ENCODE peak calls at places on chromosomes 12 and 14, in four cellular contexts. T, H, U and E are unnamed samples.

GRCh38 chr12:123941485-123942276 is 30.9 kb downstream of the CCDC92 start:
- DNase-seq in T (no peak), U (no peak), H (no peak), E (no peak)

GRCh38 chr12:124588689-124589318 is 21.4 kb upstream of the NCOR2 start:
- DNase-seq in H (no peak), U (no peak), T (no peak), E (no peak)

GRCh38 chr12:67483871-67484554 is 164.5 kb upstream of the DYRK2 start:
- DNase-seq in T (no peak), H (no peak), U (no peak), E (no peak)

GRCh38 chr14:77243853-77244252 is 27.2 kb downstream of the NGB start:
- DNase-seq in H (no peak), U (no peak), T (no peak), E (no peak)

GRCh38 chr14:57748279-57748678 is 117.6 kb downstream of the SLC35F4 start:
- DNase-seq in U (no peak), T (no peak), H (no peak), E (no peak)

GRCh38 chr12:13454991-13455696 is 258.6 kb downstream of the EMP1 start:
- DNase-seq in U (no peak), H (no peak), T (no peak), E (no peak)

GRCh38 chr12:11797317-11797913 is 147.9 kb downstream of the ETV6 start:
- DNase-seq in H (peak; percentile 76), U (no peak), T (no peak), E (peak; percentile 25)

GRCh38 chr14:93792391-93792790 is 4.1 kb upstream of the PRIMA1 start:
- DNase-seq in U (no peak), H (no peak), T (no peak), E (no peak)

GRCh38 chr12:98595152-98595988 is 1.9 kb downstream of the SLC25A3 start:
- DNase-seq in H (no peak), T (no peak), U (no peak), E (no peak)

GRCh38 chr12:94801736-94802135 is 151.4 kb upstream of the TMCC3 start:
- DNase-seq in H (no peak), U (no peak), T (no peak), E (no peak)

GRCh38 chr12:55716582-55717396 is 943 bp downstream of the BLOC1S1 start:
- DNase-seq in H (no peak), T (no peak), U (no peak), E (no peak)

GRCh38 chr12:14454098-14454907 is 88.8 kb downstream of the ATF7IP start:
- DNase-seq in H (no peak), T (peak; percentile 92), U (no peak), E (no peak)

GRCh38 chr12:84506317-84506716 is 406.3 kb downstream of the SLC6A15 start:
- DNase-seq in T (no peak), U (peak; percentile 20), H (no peak), E (no peak)

GRCh38 chr14:50025776-50026175 is 90.6 kb downstream of the VCPKMT start:
- DNase-seq in T (no peak), U (no peak), H (no peak), E (no peak)

GRCh38 chr12:29238822-29239291 is 89.8 kb downstream of the FAR2 start:
- DNase-seq in H (no peak), U (no peak), T (no peak), E (no peak)

GRCh38 chr14:39841088-39841487 is 408.9 kb upstream of the FBXO33 start:
- DNase-seq in T (no peak), U (no peak), H (no peak), E (no peak)

GRCh38 chr14:77046706-77047105 is 18.2 kb upstream of the IRF2BPL start:
- DNase-seq in U (no peak), H (no peak), T (no peak), E (no peak)

GRCh38 chr12:4977104-4977503 is 66.6 kb upstream of the KCNA5 start:
- DNase-seq in H (no peak), T (no peak), U (no peak), E (no peak)

GRCh38 chr12:75970310-75970709 is 61.3 kb downstream of the PHLDA1 start:
- DNase-seq in T (no peak), H (no peak), U (no peak), E (no peak)

GRCh38 chr12:53750812-53751335 is 905 bp downstream of the CISTR start:
- DNase-seq in T (peak; percentile 59), U (peak; percentile 35), H (no peak), E (no peak)

GRCh38 chr12:14567311-14568195 is at the start of gene PLBD1:
- DNase-seq in U (peak; percentile 81), T (peak; percentile 88), H (no peak), E (peak; percentile 6)

GRCh38 chr14:31172084-31172483 is 35.5 kb downstream of the HECTD1 start:
- DNase-seq in T (no peak), U (no peak), H (peak; percentile 11), E (no peak)

GRCh38 chr12:57159341-57159740 is 11.9 kb upstream of the LRP1-AS start:
- DNase-seq in H (no peak), T (no peak), U (no peak), E (no peak)

GRCh38 chr12:57160741-57161140 is 13.3 kb upstream of the LRP1-AS start:
- DNase-seq in U (no peak), H (no peak), T (no peak), E (no peak)

GRCh38 chr12:57162541-57163125 is 15.2 kb upstream of the LRP1-AS start:
- DNase-seq in T (no peak), H (no peak), U (no peak), E (no peak)

GRCh38 chr12:57160021-57160420 is 12.6 kb upstream of the LRP1-AS start:
- DNase-seq in H (no peak), T (no peak), U (no peak), E (no peak)

DNA sequence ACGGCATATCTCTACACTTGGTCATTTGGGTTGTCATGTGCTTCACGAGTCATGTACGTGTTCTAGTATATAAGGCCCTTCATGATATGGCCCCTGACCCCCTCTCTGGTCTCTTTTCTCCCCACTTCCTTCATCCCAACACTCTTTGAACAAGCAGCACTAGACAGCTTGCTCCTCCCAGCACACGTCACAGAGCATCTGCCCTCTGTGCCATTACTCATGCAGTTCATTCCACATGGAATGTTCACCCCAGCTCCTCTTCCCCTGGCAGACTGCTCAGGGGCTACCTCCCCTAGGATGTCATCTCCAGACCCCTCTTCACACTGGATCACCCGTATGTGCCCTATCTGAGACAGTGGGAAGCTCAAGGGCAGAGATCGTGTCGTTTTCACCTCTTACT is 14.1 kb upstream of the LRP1-AS start:
- DNase-seq in H (no peak), U (no peak), T (no peak), E (no peak)
- H3K36me3 ChIP-seq in H (peaks cover 68% of the 10 kb centered on the region), U (peaks cover 5% of the 10 kb centered on the region), T (peaks cover 35% of the 10 kb centered on the region), E (peaks cover 81% of the 10 kb centered on the region)

GRCh38 chr12:45655186-45655585 is 74.3 kb upstream of the ARID2 start:
- DNase-seq in U (no peak), H (no peak), T (peak; percentile 23), E (no peak)
- TF ChIP-seq CTCF in U (no peak), H (no peak), T (peak; percentile 24), E (no peak)

GRCh38 chr14:104509673-104510072 is 69.9 kb upstream of the C14orf180 start:
- DNase-seq in T (peak; percentile 28), H (no peak), U (no peak), E (no peak)
- H3K27me3 ChIP-seq in T (no peaks in the 10 kb centered on the region), H (no peaks in the 10 kb centered on the region), U (no peaks in the 10 kb centered on the region), E (no peaks in the 10 kb centered on the region)

GRCh38 chr12:118020036-118020435 is 3.5 kb downstream of the RFC5 start:
- DNase-seq in T (no peak), H (no peak), U (no peak), E (no peak)

GRCh38 chr12:118025168-118025567 is 8.7 kb downstream of the RFC5 start:
- DNase-seq in T (no peak), H (no peak), U (no peak), E (no peak)

GRCh38 chr12:118017926-118018325 is 1.4 kb downstream of the RFC5 start:
- DNase-seq in H (no peak), T (no peak), U (no peak), E (no peak)

GRCh38 chr12:118023461-118023860 is 7.0 kb downstream of the RFC5 start:
- DNase-seq in H (no peak), U (no peak), T (no peak), E (no peak)

GRCh38 chr12:118022728-118023109 is 6.2 kb downstream of the RFC5 start:
- DNase-seq in T (no peak), U (no peak), H (no peak), E (no peak)
- H3K36me3 ChIP-seq in T (peaks cover 46% of the 10 kb centered on the region), U (peaks cover 3% of the 10 kb centered on the region), H (peaks cover 3% of the 10 kb centered on the region), E (peaks cover 21% of the 10 kb centered on the region)

GRCh38 chr14:96056509-96057422 is 17.6 kb downstream of the C14orf132 start:
- DNase-seq in U (no peak), T (peak; percentile 40), H (no peak), E (no peak)
- TF ChIP-seq CTCF in U (no peak), T (peak; percentile 61), H (no peak), E (no peak)

GRCh38 chr12:112801055-112801454 is 9.5 kb downstream of the RPH3A start:
- DNase-seq in U (no peak), T (no peak), H (no peak), E (no peak)

GRCh38 chr12:112800183-112800582 is 8.6 kb downstream of the RPH3A start:
- DNase-seq in U (no peak), H (no peak), T (no peak), E (no peak)

GRCh38 chr12:112795582-112795981 is 4.0 kb downstream of the RPH3A start:
- DNase-seq in T (no peak), U (no peak), H (no peak), E (no peak)

GRCh38 chr12:112796067-112796466 is 4.5 kb downstream of the RPH3A start:
- DNase-seq in T (peak; percentile 44), H (no peak), U (no peak), E (no peak)

GRCh38 chr12:112798019-112798760 is 6.6 kb downstream of the RPH3A start:
- DNase-seq in U (no peak), H (no peak), T (no peak), E (no peak)
- H3K27me3 ChIP-seq in U (peaks cover 69% of the 10 kb centered on the region), H (no peaks in the 10 kb centered on the region), T (peaks cover 4% of the 10 kb centered on the region), E (no peaks in the 10 kb centered on the region)

GRCh38 chr12:131988054-131988796 is 38.5 kb downstream of the EP400 start:
- DNase-seq in U (no peak), T (no peak), H (no peak), E (no peak)
- H3K36me3 ChIP-seq in U (no peaks in the 10 kb centered on the region), T (peaks cover 17% of the 10 kb centered on the region), H (peaks cover 34% of the 10 kb centered on the region), E (peaks cover 80% of the 10 kb centered on the region)